ENCODE peak calls at places on chromosomes 1 and 21, in eight cellular contexts. F is DMS153, O is nephron progenitor cell, U is NCI-H1092, S is head of caudate nucleus, Y is NCI-H748 treated with DMSO at 0.1 percent for 48 hours, M is A549, D is iPS-NIHi11. R is an unnamed sample.

GRCh38 chr1:12447849-12448312 is 170.1 kb downstream of the DHRS3 start:
- DNase-seq in O (no peak), D (no peak), M (no peak), Y (no peak), F (no peak), U (no peak), S (no peak), R (no peak)

GRCh38 chr1:36938807-36939206 is 95.5 kb downstream of the GRIK3 start:
- DNase-seq in S (no peak), D (no peak), M (no peak), O (no peak), U (no peak), F (no peak), Y (no peak), R (no peak)

GRCh38 chr1:154104433-154105082 is 50.3 kb downstream of the NUP210L start:
- DNase-seq in S (no peak), M (no peak), O (no peak), F (no peak), U (no peak), D (peak; percentile 10), Y (no peak), R (no peak)

GRCh38 chr1:204262506-204263239 is 48.9 kb upstream of the GOLT1A start:
- DNase-seq in S (no peak), F (no peak), D (no peak), O (no peak), U (no peak), Y (no peak), M (no peak), R (peak; percentile 94)

GRCh38 chr1:48853006-48853405 is 76.3 kb upstream of the BEND5 start:
- DNase-seq in S (no peak), Y (no peak), F (no peak), M (peak; percentile 56), D (no peak), O (no peak), U (no peak), R (peak; percentile 18)

GRCh38 chr1:208829601-208830000 is 585.4 kb upstream of the PLXNA2 start:
- DNase-seq in O (no peak), U (no peak), D (no peak), M (no peak), F (no peak), S (no peak), Y (no peak), R (no peak)

GRCh38 chr1:59401581-59401980 is 104.7 kb downstream of the FGGY start:
- DNase-seq in M (no peak), Y (no peak), O (no peak), S (no peak), U (no peak), D (no peak), F (no peak), R (no peak)

GRCh38 chr1:246214708-246215504 is 292.2 kb downstream of the SMYD3 start:
- DNase-seq in M (no peak), U (no peak), S (no peak), O (no peak), Y (peak; percentile 71), D (no peak), F (peak; percentile 93), R (peak; percentile 52)

GRCh38 chr21:18759267-18759666 is 355.7 kb upstream of the TMPRSS15 start:
- DNase-seq in U (no peak), D (no peak), O (no peak), F (no peak), S (no peak), Y (no peak), M (no peak), R (no peak)

GRCh38 chr1:160779662-160780397 is 16.1 kb upstream of the LY9 start:
- DNase-seq in O (peak; percentile 49), U (no peak), S (no peak), F (no peak), Y (no peak), D (peak; percentile 69), M (peak; percentile 70), R (peak; percentile 51)

GRCh38 chr1:199508653-199509052 is 518.9 kb upstream of the NR5A2 start:
- DNase-seq in S (no peak), F (no peak), O (no peak), U (no peak), M (no peak), D (no peak), Y (no peak), R (no peak)

GRCh38 chr1:150429805-150430204 is 57.4 kb upstream of the TARS2 start:
- DNase-seq in O (no peak), Y (no peak), D (no peak), S (no peak), F (no peak), U (no peak), M (peak; percentile 40), R (no peak)

GRCh38 chr21:28298251-28298672 is 694.4 kb downstream of the LTN1 start:
- DNase-seq in U (no peak), Y (no peak), F (no peak), D (no peak), M (no peak), S (no peak), O (no peak), R (no peak)

GRCh38 chr1:115251856-115252255 is 86.2 kb downstream of the NGF start:
- DNase-seq in U (no peak), M (no peak), S (no peak), Y (no peak), O (no peak), F (no peak), D (no peak), R (no peak)

GRCh38 chr1:172549621-172550280 is 16.8 kb downstream of the SUCO start:
- DNase-seq in U (no peak), S (no peak), D (no peak), Y (no peak), O (no peak), F (no peak), M (no peak), R (no peak)

GRCh38 chr1:28173151-28173979 is 3.1 kb downstream of the PTAFR start:
- DNase-seq in M (no peak), D (no peak), U (no peak), Y (no peak), O (no peak), S (peak; percentile 66), F (no peak), R (no peak)

GRCh38 chr1:51877434-51878306 is 857 bp downstream of the NRDC start:
- DNase-seq in S (no peak), M (peak; percentile 22), O (no peak), D (no peak), F (peak; percentile 12), U (no peak), Y (no peak), R (peak; percentile 38)

GRCh38 chr1:23530750-23531651 is at the start of gene E2F2:
- DNase-seq in M (peak; percentile 85), Y (peak; percentile 64), F (peak; percentile 86), U (peak; percentile 94), S (peak; percentile 73), D (peak; percentile 96), O (peak; percentile 77), R (peak; percentile 94)

R was measured in SJCRH30.